ENCODE peak calls at places on chromosome 17, in six cellular contexts. U is right lobe of liver, Z is uterus, P is tibial nerve, A is neural progenitor cell, I is cardiac muscle cell. Y is an unnamed sample. For H3K9me3 and H3K27me3, the result is how much of the 10 kb centered on the place peaks cover.

GRCh38 chr17:8192070-8192815 is 2.3 kb upstream of the BORCS6 start:
- DNase-seq in U (peak), Z (peak), P (peak), A (peak), I (peak), Y (peak)

GRCh38 chr17:50863221-50863843 is 2.8 kb downstream of the TOB1 start:
- DNase-seq in U (peak), Z (no peak), P (no peak), A (peak), I (peak), Y (no peak)

GRCh38 chr17:81925860-81926450 is 1.6 kb downstream of the MAFG start:
- DNase-seq in U (no peak), Z (no peak), P (no peak), A (no peak), I (no peak), Y (no peak)

GRCh38 chr17:57782642-57783337 is 37.7 kb upstream of the CCDC182 start:
- DNase-seq in U (no peak), Z (no peak), P (no peak), A (peak), I (no peak), Y (no peak)

GRCh38 chr17:57092171-57092570 is 7.1 kb downstream of the AKAP1 start:
- DNase-seq in U (no peak), Z (no peak), P (no peak), A (no peak), I (peak), Y (peak)

GRCh38 chr17:9714801-9715200 is 69.5 kb downstream of the USP43 start:
- DNase-seq in U (no peak), Z (no peak), P (no peak), A (no peak), I (no peak), Y (no peak)

GRCh38 chr17:68290955-68291835 is at the start of the genes ARSG and SLC16A6:
- DNase-seq in U (peak), Z (peak), P (peak), A (peak), I (peak), Y (no peak)

GRCh38 chr17:50308666-50309065 is 34.4 kb downstream of the TMEM92 start:
- DNase-seq in U (no peak), Z (no peak), P (no peak), A (no peak), I (peak), Y (no peak)

GRCh38 chr17:43578699-43579569 is 32.8 kb upstream of the ETV4 start:
- DNase-seq in U (peak), Z (no peak), P (no peak), A (peak), I (peak), Y (no peak)

GRCh38 chr17:9900744-9901143 is 4.3 kb downstream of the RCVRN start:
- DNase-seq in U (no peak), Z (peak), P (no peak), A (no peak), I (peak), Y (no peak)

GRCh38 chr17:19672009-19672837 is 23.7 kb downstream of the ALDH3A2 start:
- DNase-seq in U (peak), Z (no peak), P (no peak), A (no peak), I (no peak), Y (no peak)

GRCh38 chr17:39650121-39650579 is 13.2 kb downstream of the STARD3 start:
- DNase-seq in U (no peak), Z (no peak), P (no peak), A (no peak), I (no peak), Y (no peak)

GRCh38 chr17:28476076-28476475 is 2.6 kb downstream of the SLC13A2 start:
- DNase-seq in U (no peak), Z (no peak), P (no peak), A (no peak), I (no peak), Y (no peak)

GRCh38 chr17:10737168-10737622 is 7.4 kb upstream of the TMEM220 start:
- DNase-seq in U (peak), Z (peak), P (peak), A (peak), I (peak), Y (peak)

GRCh38 chr17:43570518-43570928 is 24.4 kb upstream of the ETV4 start:
- DNase-seq in U (no peak), Z (no peak), P (no peak), A (no peak), I (no peak), Y (peak)

GRCh38 chr17:71334041-71334781 is 786.6 kb upstream of the SOX9 start:
- DNase-seq in U (no peak), Z (no peak), P (no peak), A (peak), I (no peak), Y (no peak)

GRCh38 chr17:40548982-40549680 is 16.1 kb downstream of the CCR7 start:
- DNase-seq in U (peak), Z (peak), P (peak), A (no peak), I (peak), Y (peak)

GRCh38 chr17:15048381-15048780 is 216.7 kb downstream of the PMP22 start:
- DNase-seq in U (no peak), Z (no peak), P (no peak), A (no peak), I (no peak), Y (no peak)

GRCh38 chr17:39722965-39723848 is 7.1 kb downstream of the MIEN1 start:
- DNase-seq in U (no peak), Z (no peak), P (no peak), A (no peak), I (no peak), Y (no peak)

GRCh38 chr17:10149573-10150399 is 48.6 kb downstream of the GAS7 start:
- DNase-seq in U (no peak), Z (no peak), P (no peak), A (no peak), I (peak), Y (no peak)

GRCh38 chr17:15981646-15982580 is 17.6 kb downstream of the ZSWIM7 start:
- DNase-seq in U (no peak), Z (no peak), P (no peak), A (no peak), I (peak), Y (no peak)

GRCh38 chr17:78131172-78132085 is 858 bp downstream of the TMC8 start:
- DNase-seq in U (no peak), Z (no peak), P (no peak), A (peak), I (no peak), Y (no peak)

GRCh38 chr17:12463102-12463501 is 202.6 kb upstream of the MYOCD start:
- DNase-seq in U (no peak), Z (no peak), P (no peak), A (no peak), I (no peak), Y (peak)

GRCh38 chr17:14302421-14303099 is 1.7 kb downstream of the HS3ST3B1 start:
- DNase-seq in U (peak), Z (peak), P (peak), A (peak), I (peak), Y (peak)

GRCh38 chr17:57369509-57369945 is 113.2 kb downstream of the MSI2 start:
- DNase-seq in U (no peak), Z (no peak), P (no peak), A (no peak), I (peak), Y (no peak)

GRCh38 chr17:35094902-35095301 is 24.8 kb downstream of the RAD51D start:
- DNase-seq in U (no peak), Z (no peak), P (no peak), A (no peak), I (peak), Y (peak)

GRCh38 chr17:78341559-78342437 is 18.1 kb downstream of the SOCS3 start:
- DNase-seq in U (peak), Z (peak), P (peak), A (peak), I (peak), Y (no peak)

GRCh38 chr17:58046230-58047094 is 36.8 kb upstream of the DYNLL2 start:
- DNase-seq in U (no peak), Z (no peak), P (no peak), A (peak), I (no peak), Y (no peak)

GRCh38 chr17:17994271-17994670 is 21.6 kb downstream of the DRC3 start:
- DNase-seq in U (no peak), Z (no peak), P (no peak), A (peak), I (peak), Y (no peak)

GRCh38 chr17:55420067-55420775 is 1.4 kb downstream of the MMD start:
- DNase-seq in U (no peak), Z (no peak), P (no peak), A (no peak), I (no peak), Y (no peak)

GRCh38 chr17:65154770-65155589 is 17.8 kb downstream of the RGS9 start:
- DNase-seq in U (no peak), Z (no peak), P (no peak), A (no peak), I (no peak), Y (peak)

GRCh38 chr17:64615025-64615677 is 47.0 kb downstream of the SMURF2 start:
- DNase-seq in U (no peak), Z (no peak), P (no peak), A (no peak), I (peak), Y (peak)

GRCh38 chr17:3916825-3917224 is 560 bp upstream of the P2RX1 start:
- DNase-seq in U (no peak), Z (no peak), P (no peak), A (no peak), I (no peak), Y (no peak)

GRCh38 chr17:37700881-37701280 is 44.0 kb downstream of the HNF1B start:
- DNase-seq in U (no peak), Z (no peak), P (no peak), A (no peak), I (no peak), Y (no peak)

GRCh38 chr17:46182961-46183360 is 10.3 kb downstream of the KANSL1 start:
- DNase-seq in U (no peak), Z (no peak), P (no peak), A (peak), I (no peak), Y (no peak)

GRCh38 chr17:46178550-46179198 is 14.6 kb downstream of the KANSL1 start:
- DNase-seq in U (no peak), Z (no peak), P (no peak), A (no peak), I (peak), Y (no peak)

GRCh38 chr17:46181940-46182339 is 11.3 kb downstream of the KANSL1 start:
- DNase-seq in U (no peak), Z (no peak), P (no peak), A (no peak), I (no peak), Y (no peak)

GRCh38 chr17:46179375-46179999 is 13.7 kb downstream of the KANSL1 start:
- DNase-seq in U (no peak), Z (no peak), P (no peak), A (no peak), I (no peak), Y (no peak)

GRCh38 chr17:46180895-46181279 is 12.3 kb downstream of the KANSL1 start:
- DNase-seq in U (no peak), Z (no peak), P (no peak), A (no peak), I (no peak), Y (no peak)
- H3K27ac ChIP-seq in U (no peak), Z (no peak), P (no peak), A (no peak), I (no peak), Y (no peak)

GRCh38 chr17:82944990-82945389 is 105.2 kb upstream of the ZNF750 start:
- DNase-seq in U (no peak), Z (no peak), P (no peak), A (no peak), I (no peak), Y (no peak)
- H3K9me3 ChIP-seq in U (under half), Z (under half), P (under half), A (under half), I (under half), Y (half or more)

GRCh38 chr17:6509295-6509771 is 47.0 kb downstream of the PITPNM3 start:
- DNase-seq in U (no peak), Z (no peak), P (no peak), A (no peak), I (peak), Y (no peak)

GRCh38 chr17:6508519-6509294 is 47.6 kb downstream of the PITPNM3 start:
- DNase-seq in U (no peak), Z (no peak), P (no peak), A (no peak), I (no peak), Y (no peak)

GRCh38 chr17:6506679-6507231 is 49.6 kb downstream of the PITPNM3 start:
- DNase-seq in U (no peak), Z (no peak), P (no peak), A (no peak), I (peak), Y (no peak)

GRCh38 chr17:6507535-6507934 is 48.8 kb downstream of the PITPNM3 start:
- DNase-seq in U (no peak), Z (peak), P (no peak), A (no peak), I (peak), Y (peak)

GRCh38 chr17:6508026-6508425 is 48.3 kb downstream of the PITPNM3 start:
- DNase-seq in U (no peak), Z (no peak), P (no peak), A (no peak), I (no peak), Y (no peak)
- H3K27me3 ChIP-seq in U (under half), Z (under half), P (under half), A (under half), I (under half), Y (under half)

DNA sequence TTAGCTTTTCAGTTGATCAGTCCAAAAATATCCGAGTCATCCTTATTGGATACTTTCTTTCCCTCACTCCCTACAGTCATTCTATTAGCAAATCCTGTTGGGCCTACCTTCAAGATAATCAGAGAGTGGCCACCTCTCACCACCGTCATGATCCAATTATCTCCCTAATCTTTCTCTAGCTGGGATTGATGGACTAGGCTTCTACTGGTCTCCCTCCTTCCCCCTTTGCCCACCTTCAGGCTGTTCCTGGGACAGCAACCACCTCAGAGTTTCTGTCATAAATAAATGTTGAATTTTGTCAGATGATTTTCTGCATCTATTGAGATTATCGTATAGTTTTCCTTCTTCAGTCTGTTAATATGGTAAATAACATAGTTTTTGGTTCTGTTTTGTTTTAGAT is 16.2 kb upstream of the RHBDL3 start:
- DNase-seq in U (no peak), Z (no peak), P (no peak), A (no peak), I (no peak), Y (no peak)
- H3K27ac ChIP-seq in U (no peak), Z (no peak), P (no peak), A (no peak), I (no peak), Y (no peak)

GRCh38 chr17:83149761-83150251 is 70.4 kb downstream of the METRNL start:
- DNase-seq in U (no peak), Z (no peak), P (no peak), A (no peak), I (no peak), Y (no peak)
- H3K9me3 ChIP-seq in U (under half), Z (under half), P (under half), A (under half), I (under half), Y (under half)

GRCh38 chr17:1953866-1954265 is 71.3 kb downstream of the RTN4RL1 start:
- DNase-seq in U (no peak), Z (no peak), P (no peak), A (no peak), I (no peak), Y (no peak)
- H3K27me3 ChIP-seq in U (under half), Z (under half), P (under half), A (under half), I (under half), Y (under half)